ENCODE peak calls at places on chromosomes 6 and 20, in ten cellular contexts. One of them, this sample, is unnamed.
A peak's percentile ranks its signal among the peaks of the same experiment; 100 is the strongest.

GRCh38 chr6:161233986-161234620 is 39.8 kb downstream of the AGPAT4 start:
- DNase-seq in suprapubic skin: peak; percentile 85
- DNase-seq in IMR-90: peak; percentile 94
- DNase-seq in adrenal gland: peak; percentile 80
- DNase-seq in stomach: peak; percentile 37
- DNase-seq in tibial nerve: peak; percentile 61
- DNase-seq in uterus: peak; percentile 88
- DNase-seq in heart left ventricle: peak; percentile 80
- DNase-seq in K562: no peak
- DNase-seq in esophagus squamous epithelium: no peak
- DNase-seq in this sample: peak; percentile 14

GRCh38 chr6:31139599-31139998 is 733 bp upstream of the PSORS1C2 start:
- DNase-seq in adrenal gland: no peak
- DNase-seq in esophagus squamous epithelium: no peak
- DNase-seq in heart left ventricle: no peak
- DNase-seq in suprapubic skin: no peak
- DNase-seq in stomach: no peak
- DNase-seq in tibial nerve: no peak
- DNase-seq in IMR-90: peak; percentile 46
- DNase-seq in uterus: no peak
- DNase-seq in K562: no peak
- DNase-seq in this sample: no peak

GRCh38 chr6:26152226-26153101 is 65.2 kb downstream of the HFE start:
- DNase-seq in adrenal gland: no peak
- DNase-seq in tibial nerve: no peak
- DNase-seq in stomach: no peak
- DNase-seq in esophagus squamous epithelium: no peak
- DNase-seq in uterus: no peak
- DNase-seq in K562: no peak
- DNase-seq in suprapubic skin: no peak
- DNase-seq in IMR-90: no peak
- DNase-seq in heart left ventricle: no peak
- DNase-seq in this sample: no peak

GRCh38 chr6:128266946-128267345 is 253.5 kb downstream of the PTPRK start:
- DNase-seq in stomach: no peak
- DNase-seq in IMR-90: peak; percentile 22
- DNase-seq in K562: no peak
- DNase-seq in esophagus squamous epithelium: no peak
- DNase-seq in tibial nerve: no peak
- DNase-seq in suprapubic skin: no peak
- DNase-seq in heart left ventricle: no peak
- DNase-seq in adrenal gland: no peak
- DNase-seq in uterus: no peak
- DNase-seq in this sample: no peak

GRCh38 chr20:61267241-61267640 is 15.2 kb downstream of the CDH4 start:
- DNase-seq in heart left ventricle: no peak
- DNase-seq in uterus: no peak
- DNase-seq in stomach: no peak
- DNase-seq in esophagus squamous epithelium: no peak
- DNase-seq in K562: no peak
- DNase-seq in adrenal gland: no peak
- DNase-seq in suprapubic skin: no peak
- DNase-seq in IMR-90: no peak
- DNase-seq in tibial nerve: no peak
- DNase-seq in this sample: no peak

GRCh38 chr20:45993197-45993951 is 15.3 kb upstream of the MMP9 start:
- DNase-seq in suprapubic skin: no peak
- DNase-seq in IMR-90: peak; percentile 33
- DNase-seq in heart left ventricle: no peak
- DNase-seq in uterus: no peak
- DNase-seq in tibial nerve: no peak
- DNase-seq in stomach: peak; percentile 52
- DNase-seq in esophagus squamous epithelium: no peak
- DNase-seq in K562: no peak
- DNase-seq in adrenal gland: no peak
- DNase-seq in this sample: peak; percentile 94

GRCh38 chr6:90644492-90644891 is 57.6 kb upstream of the MAP3K7 start:
- DNase-seq in K562: no peak
- DNase-seq in suprapubic skin: no peak
- DNase-seq in adrenal gland: no peak
- DNase-seq in stomach: no peak
- DNase-seq in heart left ventricle: no peak
- DNase-seq in esophagus squamous epithelium: no peak
- DNase-seq in tibial nerve: no peak
- DNase-seq in uterus: no peak
- DNase-seq in IMR-90: no peak
- DNase-seq in this sample: no peak

GRCh38 chr20:51768759-51769517 is 748 bp upstream of the ATP9A start:
- DNase-seq in stomach: no peak
- DNase-seq in tibial nerve: no peak
- DNase-seq in esophagus squamous epithelium: no peak
- DNase-seq in K562: no peak
- DNase-seq in suprapubic skin: peak; percentile 64
- DNase-seq in heart left ventricle: no peak
- DNase-seq in uterus: no peak
- DNase-seq in IMR-90: no peak
- DNase-seq in adrenal gland: no peak
- DNase-seq in this sample: no peak

GRCh38 chr20:45965169-45966002 is 6.6 kb downstream of the ZNF335 start:
- DNase-seq in tibial nerve: no peak
- DNase-seq in heart left ventricle: no peak
- DNase-seq in adrenal gland: peak; percentile 8
- DNase-seq in suprapubic skin: peak; percentile 54
- DNase-seq in uterus: no peak
- DNase-seq in esophagus squamous epithelium: no peak
- DNase-seq in IMR-90: no peak
- DNase-seq in K562: no peak
- DNase-seq in stomach: no peak
- DNase-seq in this sample: no peak

GRCh38 chr20:59123011-59123676 is 40.5 kb upstream of the ZNF831 start:
- DNase-seq in uterus: no peak
- DNase-seq in tibial nerve: no peak
- DNase-seq in esophagus squamous epithelium: no peak
- DNase-seq in IMR-90: no peak
- DNase-seq in adrenal gland: no peak
- DNase-seq in K562: no peak
- DNase-seq in stomach: no peak
- DNase-seq in heart left ventricle: no peak
- DNase-seq in suprapubic skin: no peak
- DNase-seq in this sample: no peak

GRCh38 chr20:63953764-63954429 is 2.3 kb downstream of the UCKL1 start:
- DNase-seq in suprapubic skin: no peak
- DNase-seq in IMR-90: no peak
- DNase-seq in heart left ventricle: no peak
- DNase-seq in K562: no peak
- DNase-seq in uterus: no peak
- DNase-seq in tibial nerve: no peak
- DNase-seq in adrenal gland: no peak
- DNase-seq in stomach: no peak
- DNase-seq in esophagus squamous epithelium: no peak
- DNase-seq in this sample: no peak

GRCh38 chr20:63952210-63952535 is 4.0 kb downstream of the UCKL1 start:
- DNase-seq in K562: no peak
- DNase-seq in adrenal gland: no peak
- DNase-seq in stomach: no peak
- DNase-seq in tibial nerve: no peak
- DNase-seq in IMR-90: no peak
- DNase-seq in suprapubic skin: no peak
- DNase-seq in uterus: no peak
- DNase-seq in heart left ventricle: no peak
- DNase-seq in esophagus squamous epithelium: no peak
- DNase-seq in this sample: no peak

GRCh38 chr20:63952769-63953168 is 3.4 kb downstream of the UCKL1 start:
- DNase-seq in adrenal gland: no peak
- DNase-seq in suprapubic skin: no peak
- DNase-seq in esophagus squamous epithelium: no peak
- DNase-seq in IMR-90: no peak
- DNase-seq in tibial nerve: no peak
- DNase-seq in uterus: no peak
- DNase-seq in K562: no peak
- DNase-seq in stomach: no peak
- DNase-seq in heart left ventricle: no peak
- DNase-seq in this sample: no peak

GRCh38 chr20:63950701-63951397 is 5.4 kb downstream of the UCKL1 start:
- DNase-seq in adrenal gland: peak; percentile 66
- DNase-seq in esophagus squamous epithelium: no peak
- DNase-seq in uterus: no peak
- DNase-seq in heart left ventricle: peak; percentile 83
- DNase-seq in IMR-90: no peak
- DNase-seq in suprapubic skin: no peak
- DNase-seq in K562: no peak
- DNase-seq in stomach: no peak
- DNase-seq in tibial nerve: no peak
- DNase-seq in this sample: no peak

GRCh38 chr20:63951398-63952209 is 4.6 kb downstream of the UCKL1 start:
- DNase-seq in K562: no peak
- DNase-seq in heart left ventricle: peak; percentile 75
- DNase-seq in adrenal gland: no peak
- DNase-seq in tibial nerve: no peak
- DNase-seq in esophagus squamous epithelium: no peak
- DNase-seq in uterus: no peak
- DNase-seq in stomach: no peak
- DNase-seq in IMR-90: no peak
- DNase-seq in suprapubic skin: no peak
- DNase-seq in this sample: no peak
- TF ChIP-seq POLR2A in K562: no peak
- TF ChIP-seq POLR2A in heart left ventricle: no peak
- TF ChIP-seq POLR2A in adrenal gland: no peak
- TF ChIP-seq POLR2A in tibial nerve: no peak
- TF ChIP-seq POLR2A in esophagus squamous epithelium: no peak
- TF ChIP-seq POLR2A in uterus: no peak
- TF ChIP-seq POLR2A in stomach: no peak
- TF ChIP-seq POLR2A in IMR-90: no peak
- TF ChIP-seq POLR2A in suprapubic skin: no peak
- TF ChIP-seq POLR2A in this sample: no peak

GRCh38 chr20:64062596-64063388 is at the start of gene TCEA2:
- DNase-seq in K562: peak; percentile 97
- DNase-seq in adrenal gland: peak; percentile 97
- DNase-seq in IMR-90: peak; percentile 95
- DNase-seq in suprapubic skin: peak; percentile 98
- DNase-seq in uterus: peak; percentile 97
- DNase-seq in stomach: peak; percentile 97
- DNase-seq in tibial nerve: peak; percentile 94
- DNase-seq in esophagus squamous epithelium: peak; percentile 70
- DNase-seq in heart left ventricle: peak; percentile 99
- DNase-seq in this sample: peak; percentile 96
- TF ChIP-seq POLR2A in K562: peak; percentile 84
- TF ChIP-seq POLR2A in adrenal gland: peak; percentile 87
- TF ChIP-seq POLR2A in IMR-90: peak; percentile 80
- TF ChIP-seq POLR2A in suprapubic skin: peak; percentile 43
- TF ChIP-seq POLR2A in uterus: peak; percentile 78
- TF ChIP-seq POLR2A in stomach: no peak
- TF ChIP-seq POLR2A in tibial nerve: peak; percentile 36
- TF ChIP-seq POLR2A in esophagus squamous epithelium: no peak
- TF ChIP-seq POLR2A in heart left ventricle: no peak
- TF ChIP-seq POLR2A in this sample: peak; percentile 61

GRCh38 chr6:155314092-155314772 is at the start of gene TFB1M:
- DNase-seq in tibial nerve: peak; percentile 92
- DNase-seq in K562: peak; percentile 96
- DNase-seq in stomach: peak; percentile 99
- DNase-seq in esophagus squamous epithelium: peak; percentile 90
- DNase-seq in suprapubic skin: peak; percentile 99
- DNase-seq in adrenal gland: peak; percentile 99
- DNase-seq in uterus: peak; percentile 99
- DNase-seq in heart left ventricle: peak; percentile 99
- DNase-seq in IMR-90: peak; percentile 98
- DNase-seq in this sample: peak; percentile 46
- TF ChIP-seq POLR2A in tibial nerve: peak; percentile 74
- TF ChIP-seq POLR2A in K562: peak; percentile 96
- TF ChIP-seq POLR2A in stomach: no peak
- TF ChIP-seq POLR2A in esophagus squamous epithelium: no peak
- TF ChIP-seq POLR2A in suprapubic skin: peak; percentile 82
- TF ChIP-seq POLR2A in adrenal gland: peak; percentile 83
- TF ChIP-seq POLR2A in uterus: peak; percentile 81
- TF ChIP-seq POLR2A in heart left ventricle: no peak
- TF ChIP-seq POLR2A in IMR-90: peak; percentile 83
- TF ChIP-seq POLR2A in this sample: peak; percentile 86

GRCh38 chr6:134882426-134883038 is 67.4 kb downstream of the ALDH8A1 start:
- DNase-seq in esophagus squamous epithelium: no peak
- DNase-seq in stomach: peak; percentile 77
- DNase-seq in suprapubic skin: peak; percentile 75
- DNase-seq in K562: peak; percentile 41
- DNase-seq in IMR-90: peak; percentile 79
- DNase-seq in adrenal gland: peak; percentile 60
- DNase-seq in uterus: peak; percentile 69
- DNase-seq in tibial nerve: peak; percentile 85
- DNase-seq in heart left ventricle: peak; percentile 60
- DNase-seq in this sample: peak; percentile 8

GRCh38 chr6:134888316-134888715 is 61.6 kb downstream of the ALDH8A1 start:
- DNase-seq in K562: no peak
- DNase-seq in adrenal gland: no peak
- DNase-seq in heart left ventricle: no peak
- DNase-seq in IMR-90: no peak
- DNase-seq in uterus: no peak
- DNase-seq in tibial nerve: no peak
- DNase-seq in suprapubic skin: no peak
- DNase-seq in esophagus squamous epithelium: no peak
- DNase-seq in stomach: no peak
- DNase-seq in this sample: no peak

GRCh38 chr6:134884752-134885151 is 65.1 kb downstream of the ALDH8A1 start:
- DNase-seq in heart left ventricle: no peak
- DNase-seq in tibial nerve: no peak
- DNase-seq in IMR-90: no peak
- DNase-seq in esophagus squamous epithelium: no peak
- DNase-seq in K562: no peak
- DNase-seq in stomach: no peak
- DNase-seq in uterus: no peak
- DNase-seq in suprapubic skin: no peak
- DNase-seq in adrenal gland: no peak
- DNase-seq in this sample: no peak

GRCh38 chr6:134880487-134881190 is 69.3 kb downstream of the ALDH8A1 start:
- DNase-seq in adrenal gland: no peak
- DNase-seq in K562: no peak
- DNase-seq in heart left ventricle: no peak
- DNase-seq in IMR-90: no peak
- DNase-seq in esophagus squamous epithelium: no peak
- DNase-seq in tibial nerve: no peak
- DNase-seq in suprapubic skin: no peak
- DNase-seq in stomach: no peak
- DNase-seq in uterus: no peak
- DNase-seq in this sample: no peak

DNA sequence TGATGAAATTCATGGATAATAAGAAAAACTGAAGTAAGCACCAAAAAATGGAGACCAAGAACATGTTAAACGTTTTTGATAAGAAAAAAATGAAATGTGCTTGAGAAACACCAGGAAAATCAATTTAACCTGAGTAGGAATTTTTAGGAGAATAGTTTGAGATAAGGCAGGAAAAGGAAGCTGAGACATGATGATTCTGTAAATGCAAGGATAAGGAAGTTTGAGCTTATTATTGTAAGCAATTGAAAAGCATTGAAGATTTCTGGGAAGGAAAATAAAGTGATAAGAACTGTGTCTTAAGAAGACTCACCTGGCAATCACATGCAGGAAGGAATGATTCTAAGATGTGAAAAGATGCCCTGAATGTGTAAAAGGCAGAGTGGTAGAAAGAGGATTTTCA is 66.6 kb downstream of the ALDH8A1 start:
- DNase-seq in tibial nerve: no peak
- DNase-seq in K562: no peak
- DNase-seq in adrenal gland: no peak
- DNase-seq in uterus: no peak
- DNase-seq in esophagus squamous epithelium: no peak
- DNase-seq in heart left ventricle: no peak
- DNase-seq in stomach: no peak
- DNase-seq in suprapubic skin: no peak
- DNase-seq in IMR-90: no peak
- DNase-seq in this sample: no peak
- TF ChIP-seq POLR2A in tibial nerve: no peak
- TF ChIP-seq POLR2A in K562: no peak
- TF ChIP-seq POLR2A in adrenal gland: no peak
- TF ChIP-seq POLR2A in uterus: no peak
- TF ChIP-seq POLR2A in esophagus squamous epithelium: no peak
- TF ChIP-seq POLR2A in heart left ventricle: no peak
- TF ChIP-seq POLR2A in stomach: no peak
- TF ChIP-seq POLR2A in suprapubic skin: no peak
- TF ChIP-seq POLR2A in IMR-90: no peak
- TF ChIP-seq POLR2A in this sample: no peak